ENCODE peak calls at places on chromosomes 13 and 19, in ten cellular contexts. N is NCI-H146; C is WTC11; S is GOT3; J is Peyer's patch; F is CD4-positive, CD25-positive, alpha-beta regulatory T cell; G is islet precursor cell; K is activated CD4-positive, alpha-beta T cell treated with anti-CD3 and anti-CD28 coated beads, Interleukin-2, amount 10 ng/mL, durations not matched to agents 7 days and 5 days; R is dermis microvascular lymphatic vessel endothelial cell; W is T-helper 2 cell. X is an unnamed sample.

GRCh38 chr13:27082325-27082724 is 89.3 kb downstream of the USP12 start:
- DNase-seq in W (no peak), J (no peak), C (no peak), G (no peak), S (no peak), F (no peak), N (no peak), R (no peak), K (no peak), X (no peak)

GRCh38 chr13:100694722-100695644 is 20.4 kb upstream of the TMTC4 start:
- DNase-seq in F (no peak), J (peak), C (peak), S (no peak), W (no peak), R (peak), N (peak), K (no peak), G (peak), X (no peak)

GRCh38 chr19:29521291-29522075 is 4.3 kb upstream of the VSTM2B start:
- DNase-seq in N (no peak), F (no peak), C (no peak), K (no peak), J (no peak), R (no peak), S (no peak), W (no peak), G (no peak), X (no peak)

GRCh38 chr13:112943309-112944125 is 25.5 kb upstream of the MCF2L start:
- DNase-seq in N (peak), W (no peak), F (peak), K (no peak), C (peak), R (peak), J (peak), G (peak), S (no peak), X (peak)

GRCh38 chr13:112583592-112584277 is 4.2 kb downstream of the TUBGCP3 start:
- DNase-seq in J (peak), F (no peak), C (no peak), R (no peak), K (no peak), W (no peak), N (no peak), G (no peak), S (no peak), X (no peak)

GRCh38 chr13:31395090-31395489 is 195.3 kb downstream of the B3GLCT start:
- DNase-seq in G (no peak), C (no peak), S (no peak), W (no peak), F (no peak), R (no peak), K (no peak), N (no peak), J (no peak), X (no peak)

GRCh38 chr13:112441779-112442310 is 65.7 kb downstream of the SPACA7 start:
- DNase-seq in K (no peak), C (no peak), W (no peak), F (no peak), G (peak), N (no peak), R (no peak), J (no peak), S (no peak), X (no peak)

GRCh38 chr13:113625965-113626661 is 31.9 kb downstream of the ATP4B start:
- DNase-seq in F (no peak), W (no peak), K (no peak), J (no peak), C (no peak), G (no peak), N (no peak), R (peak), S (no peak), X (no peak)

GRCh38 chr13:56400774-56401173 is 739.9 kb upstream of the PRR20A start:
- DNase-seq in N (no peak), C (no peak), W (no peak), S (no peak), K (no peak), J (no peak), R (no peak), F (no peak), G (no peak), X (no peak)

X was measured in NCI-H1417.